ENCODE peak calls at places on chromosome 5, in seven cellular contexts. One of them, this sample, is unnamed.

GRCh38 chr5:164748861-164749260 is 1243.4 kb downstream of the MAT2B start:
- DNase-seq in HepG2: no peak
- DNase-seq in suprapubic skin: no peak
- DNase-seq in GM12891: no peak
- DNase-seq in GM23338: no peak
- DNase-seq in stomach: no peak
- DNase-seq in prostate gland: no peak
- DNase-seq in this sample: no peak

GRCh38 chr5:53917095-53917494 is 356.7 kb downstream of the NDUFS4 start:
- DNase-seq in GM23338: peak
- DNase-seq in HepG2: no peak
- DNase-seq in stomach: no peak
- DNase-seq in prostate gland: no peak
- DNase-seq in GM12891: no peak
- DNase-seq in suprapubic skin: no peak
- DNase-seq in this sample: no peak

GRCh38 chr5:171080151-171080938 is 218.5 kb downstream of the RANBP17 start:
- DNase-seq in prostate gland: no peak
- DNase-seq in GM23338: no peak
- DNase-seq in HepG2: no peak
- DNase-seq in GM12891: no peak
- DNase-seq in suprapubic skin: no peak
- DNase-seq in stomach: no peak
- DNase-seq in this sample: no peak

GRCh38 chr5:107373511-107374263 is 297.1 kb downstream of the EFNA5 start:
- DNase-seq in GM12891: no peak
- DNase-seq in HepG2: no peak
- DNase-seq in suprapubic skin: no peak
- DNase-seq in GM23338: no peak
- DNase-seq in prostate gland: no peak
- DNase-seq in stomach: no peak
- DNase-seq in this sample: no peak

GRCh38 chr5:132473019-132473531 is 17.5 kb downstream of the IRF1 start:
- DNase-seq in suprapubic skin: peak
- DNase-seq in prostate gland: no peak
- DNase-seq in GM23338: no peak
- DNase-seq in HepG2: no peak
- DNase-seq in stomach: peak
- DNase-seq in GM12891: no peak
- DNase-seq in this sample: peak

GRCh38 chr5:125410501-125411162 is 664.2 kb upstream of the ZNF608 start:
- DNase-seq in HepG2: no peak
- DNase-seq in prostate gland: no peak
- DNase-seq in stomach: no peak
- DNase-seq in suprapubic skin: no peak
- DNase-seq in GM23338: no peak
- DNase-seq in GM12891: no peak
- DNase-seq in this sample: no peak

GRCh38 chr5:14160116-14160515 is 17.0 kb downstream of the TRIO start:
- DNase-seq in prostate gland: no peak
- DNase-seq in GM23338: no peak
- DNase-seq in GM12891: no peak
- DNase-seq in suprapubic skin: no peak
- DNase-seq in stomach: no peak
- DNase-seq in HepG2: no peak
- DNase-seq in this sample: no peak

GRCh38 chr5:178453224-178453623 is 137.0 kb downstream of the COL23A1 start:
- DNase-seq in HepG2: no peak
- DNase-seq in GM12891: no peak
- DNase-seq in GM23338: no peak
- DNase-seq in stomach: peak
- DNase-seq in prostate gland: no peak
- DNase-seq in suprapubic skin: peak
- DNase-seq in this sample: no peak

GRCh38 chr5:77292026-77292757 is 81.7 kb downstream of the PDE8B start:
- DNase-seq in HepG2: no peak
- DNase-seq in stomach: no peak
- DNase-seq in GM12891: no peak
- DNase-seq in prostate gland: no peak
- DNase-seq in GM23338: no peak
- DNase-seq in suprapubic skin: no peak
- DNase-seq in this sample: no peak

GRCh38 chr5:111859031-111859430 is 102.0 kb upstream of the NREP start:
- DNase-seq in suprapubic skin: no peak
- DNase-seq in GM23338: no peak
- DNase-seq in stomach: no peak
- DNase-seq in GM12891: no peak
- DNase-seq in prostate gland: no peak
- DNase-seq in HepG2: no peak
- DNase-seq in this sample: no peak

GRCh38 chr5:173240091-173241050 is 5.4 kb upstream of the NKX2-5 start:
- DNase-seq in prostate gland: no peak
- DNase-seq in suprapubic skin: peak
- DNase-seq in GM12891: no peak
- DNase-seq in stomach: no peak
- DNase-seq in GM23338: peak
- DNase-seq in HepG2: no peak
- DNase-seq in this sample: no peak

GRCh38 chr5:67233075-67233474 is 36.5 kb upstream of the CD180 start:
- DNase-seq in suprapubic skin: no peak
- DNase-seq in HepG2: no peak
- DNase-seq in stomach: no peak
- DNase-seq in prostate gland: no peak
- DNase-seq in GM12891: no peak
- DNase-seq in GM23338: peak
- DNase-seq in this sample: no peak

GRCh38 chr5:82312373-82312856 is 34.3 kb upstream of the RPS23 start:
- DNase-seq in GM23338: peak
- DNase-seq in stomach: no peak
- DNase-seq in GM12891: no peak
- DNase-seq in suprapubic skin: peak
- DNase-seq in HepG2: peak
- DNase-seq in prostate gland: no peak
- DNase-seq in this sample: peak

GRCh38 chr5:96302174-96302738 is 130.8 kb downstream of the PCSK1 start:
- DNase-seq in stomach: no peak
- DNase-seq in HepG2: no peak
- DNase-seq in GM12891: no peak
- DNase-seq in suprapubic skin: no peak
- DNase-seq in prostate gland: no peak
- DNase-seq in GM23338: peak
- DNase-seq in this sample: no peak

GRCh38 chr5:155839251-155840037 is 487.5 kb upstream of the SGCD start:
- DNase-seq in stomach: no peak
- DNase-seq in GM23338: peak
- DNase-seq in HepG2: no peak
- DNase-seq in prostate gland: no peak
- DNase-seq in GM12891: no peak
- DNase-seq in suprapubic skin: no peak
- DNase-seq in this sample: no peak

GRCh38 chr5:79685621-79686020 is 4.0 kb upstream of the CMYA5 start:
- DNase-seq in suprapubic skin: no peak
- DNase-seq in prostate gland: no peak
- DNase-seq in HepG2: no peak
- DNase-seq in GM12891: no peak
- DNase-seq in GM23338: no peak
- DNase-seq in stomach: no peak
- DNase-seq in this sample: no peak

GRCh38 chr5:169013846-169014245 is 287.1 kb downstream of the SLIT3 start:
- DNase-seq in stomach: no peak
- DNase-seq in suprapubic skin: no peak
- DNase-seq in prostate gland: peak
- DNase-seq in GM12891: no peak
- DNase-seq in GM23338: no peak
- DNase-seq in HepG2: no peak
- DNase-seq in this sample: no peak

GRCh38 chr5:156686816-156687215 is 163.3 kb upstream of the PPP1R2B start:
- DNase-seq in HepG2: no peak
- DNase-seq in GM23338: no peak
- DNase-seq in prostate gland: no peak
- DNase-seq in suprapubic skin: no peak
- DNase-seq in stomach: no peak
- DNase-seq in GM12891: no peak
- DNase-seq in this sample: no peak

GRCh38 chr5:158621381-158621780 is 478.3 kb downstream of the EBF1 start:
- DNase-seq in stomach: no peak
- DNase-seq in HepG2: no peak
- DNase-seq in GM23338: no peak
- DNase-seq in prostate gland: no peak
- DNase-seq in GM12891: no peak
- DNase-seq in suprapubic skin: no peak
- DNase-seq in this sample: no peak

GRCh38 chr5:91362935-91363334 is 20.2 kb downstream of the ARRDC3 start:
- DNase-seq in prostate gland: no peak
- DNase-seq in HepG2: no peak
- DNase-seq in stomach: no peak
- DNase-seq in suprapubic skin: no peak
- DNase-seq in GM12891: no peak
- DNase-seq in GM23338: no peak
- DNase-seq in this sample: no peak

GRCh38 chr5:132408965-132409364 is 39.5 kb downstream of the SLC22A5 start:
- DNase-seq in prostate gland: no peak
- DNase-seq in HepG2: peak
- DNase-seq in stomach: no peak
- DNase-seq in GM23338: no peak
- DNase-seq in GM12891: no peak
- DNase-seq in suprapubic skin: no peak
- DNase-seq in this sample: no peak

DNA sequence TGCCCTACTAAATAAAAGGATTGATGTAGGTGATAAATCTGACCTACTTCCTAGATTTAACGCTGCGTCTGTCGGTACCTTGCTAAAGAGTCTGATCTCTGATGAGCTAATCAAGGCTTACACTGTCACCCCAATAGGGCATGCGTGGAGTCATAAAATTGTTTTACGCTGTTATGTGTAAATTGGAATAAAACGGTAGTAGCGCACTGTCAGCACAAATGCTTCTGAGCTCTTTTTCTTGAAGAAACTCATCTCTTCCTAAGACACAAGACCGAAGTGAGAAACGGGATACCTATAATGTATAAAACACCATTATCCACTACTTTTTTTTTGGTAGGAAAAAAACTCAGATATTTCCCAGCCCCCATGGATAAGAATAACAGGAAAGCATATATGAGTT is 2106.2 kb upstream of the WWC1 start:
- DNase-seq in prostate gland: no peak
- DNase-seq in stomach: no peak
- DNase-seq in suprapubic skin: no peak
- DNase-seq in GM23338: peak
- DNase-seq in GM12891: no peak
- DNase-seq in HepG2: no peak
- DNase-seq in this sample: no peak
- TF ChIP-seq POLR2AphosphoS5 in prostate gland: no peak
- TF ChIP-seq POLR2AphosphoS5 in stomach: no peak
- TF ChIP-seq POLR2AphosphoS5 in suprapubic skin: no peak
- TF ChIP-seq POLR2AphosphoS5 in GM23338: no peak
- TF ChIP-seq POLR2AphosphoS5 in GM12891: no peak
- TF ChIP-seq POLR2AphosphoS5 in HepG2: no peak
- TF ChIP-seq POLR2AphosphoS5 in this sample: no peak

DNA sequence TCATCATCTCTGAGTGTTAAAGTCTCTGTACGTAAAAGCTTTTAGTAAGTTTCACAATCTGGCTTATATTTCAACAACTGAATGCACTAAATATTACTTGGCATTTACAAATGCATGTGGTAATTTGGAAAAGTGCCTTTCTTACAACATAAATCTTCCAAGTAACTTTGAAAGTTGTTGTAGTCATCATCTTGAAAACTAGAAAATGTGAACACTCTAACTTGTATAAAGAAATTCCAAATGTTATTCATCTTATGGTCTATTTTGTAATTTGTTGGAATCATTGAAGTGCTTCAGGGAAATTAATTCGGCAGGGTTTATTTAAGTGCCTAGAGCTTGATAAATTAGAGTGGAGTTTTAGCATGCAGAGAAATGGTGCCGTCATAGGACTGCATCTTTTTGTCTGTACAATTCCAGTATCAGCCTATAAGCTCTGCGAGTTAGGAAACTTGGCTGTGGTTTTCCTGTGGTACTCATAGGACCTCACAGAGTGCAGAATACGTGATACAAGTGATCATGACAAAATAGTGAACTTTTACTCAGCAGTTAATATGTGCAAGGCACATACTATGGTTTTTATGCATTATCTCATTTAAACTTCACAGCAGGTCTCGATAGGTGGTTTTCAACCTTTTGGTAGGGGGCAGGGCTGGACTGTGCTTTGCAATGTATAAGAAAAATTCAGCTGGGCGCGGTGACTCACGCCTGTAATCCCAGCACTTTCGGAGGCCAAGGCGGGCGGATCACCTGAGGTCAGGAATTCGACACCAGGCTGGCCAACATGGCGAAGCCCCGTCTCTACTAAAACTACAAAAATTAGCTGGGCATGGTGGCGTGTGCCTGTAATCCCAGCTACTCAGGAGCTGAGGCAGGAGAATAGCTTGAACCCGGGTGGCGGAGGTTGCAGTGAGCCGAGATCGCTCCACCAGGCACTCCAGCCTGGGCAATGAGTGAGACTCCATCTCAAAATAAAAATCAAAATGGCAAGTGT is 79.6 kb downstream of the RAI14 start:
- DNase-seq in prostate gland: no peak
- DNase-seq in GM12891: no peak
- DNase-seq in suprapubic skin: no peak
- DNase-seq in HepG2: no peak
- DNase-seq in GM23338: no peak
- DNase-seq in stomach: no peak
- DNase-seq in this sample: no peak
- TF ChIP-seq POLR2AphosphoS5 in prostate gland: no peak
- TF ChIP-seq POLR2AphosphoS5 in GM12891: no peak
- TF ChIP-seq POLR2AphosphoS5 in suprapubic skin: no peak
- TF ChIP-seq POLR2AphosphoS5 in HepG2: no peak
- TF ChIP-seq POLR2AphosphoS5 in GM23338: no peak
- TF ChIP-seq POLR2AphosphoS5 in stomach: peak
- TF ChIP-seq POLR2AphosphoS5 in this sample: peak

DNA sequence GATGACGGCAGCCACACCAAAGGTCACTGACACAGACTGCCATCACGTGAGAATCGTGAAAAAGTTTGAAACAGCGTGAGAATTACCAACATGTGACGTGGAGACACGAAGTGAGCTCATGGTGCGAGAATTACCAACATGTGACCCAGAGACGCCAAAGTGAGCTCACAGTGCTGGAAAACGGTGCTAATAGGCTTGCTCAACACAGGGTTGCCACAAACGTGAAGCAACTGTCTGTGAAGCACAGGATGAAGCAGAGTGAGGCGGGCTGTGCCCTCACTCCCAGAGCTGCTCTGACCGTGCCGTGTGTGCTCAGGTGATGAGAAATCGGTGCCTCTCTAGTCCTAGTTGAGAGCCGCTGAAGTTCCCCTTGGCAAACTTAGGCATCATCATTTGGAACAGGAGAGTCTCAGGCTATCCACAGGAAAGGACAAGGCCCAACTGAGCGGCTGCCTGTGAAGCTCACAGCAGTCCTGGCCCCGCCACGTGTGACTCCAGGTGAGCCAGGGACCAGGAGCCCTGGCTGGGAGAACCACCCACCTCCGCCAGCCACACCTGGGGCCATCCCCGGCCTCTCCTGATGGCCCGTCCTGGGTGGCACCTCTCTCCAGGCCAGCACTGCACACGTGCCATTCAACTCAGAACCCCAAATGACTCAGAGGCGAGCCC is 29.8 kb upstream of the SLC6A3 start:
- DNase-seq in stomach: no peak
- DNase-seq in GM12891: no peak
- DNase-seq in prostate gland: no peak
- DNase-seq in suprapubic skin: peak
- DNase-seq in GM23338: no peak
- DNase-seq in HepG2: no peak
- DNase-seq in this sample: no peak
- TF ChIP-seq POLR2AphosphoS5 in stomach: no peak
- TF ChIP-seq POLR2AphosphoS5 in GM12891: peak
- TF ChIP-seq POLR2AphosphoS5 in prostate gland: no peak
- TF ChIP-seq POLR2AphosphoS5 in suprapubic skin: no peak
- TF ChIP-seq POLR2AphosphoS5 in GM23338: no peak
- TF ChIP-seq POLR2AphosphoS5 in HepG2: no peak
- TF ChIP-seq POLR2AphosphoS5 in this sample: no peak

GRCh38 chr5:1875481-1875842 is 7.3 kb downstream of the IRX4 start:
- DNase-seq in prostate gland: no peak
- DNase-seq in suprapubic skin: no peak
- DNase-seq in HepG2: no peak
- DNase-seq in GM12891: no peak
- DNase-seq in stomach: no peak
- DNase-seq in GM23338: peak
- DNase-seq in this sample: no peak
- TF ChIP-seq POLR2AphosphoS5 in prostate gland: no peak
- TF ChIP-seq POLR2AphosphoS5 in suprapubic skin: no peak
- TF ChIP-seq POLR2AphosphoS5 in HepG2: no peak
- TF ChIP-seq POLR2AphosphoS5 in GM12891: no peak
- TF ChIP-seq POLR2AphosphoS5 in stomach: no peak
- TF ChIP-seq POLR2AphosphoS5 in GM23338: no peak
- TF ChIP-seq POLR2AphosphoS5 in this sample: no peak